ENCODE peak calls at places on chromosomes 7 and 10, in seven cellular contexts. U is ovary, N is spleen, I is heart left ventricle, G is IMR-90, Y is stomach, T is transverse colon. V is an unnamed sample.

GRCh38 chr7:29326872-29327271 is 132.3 kb downstream of the CHN2 start:
- DNase-seq in Y (no peak), U (no peak), T (no peak), I (no peak), N (no peak), G (no peak), V (no peak)

GRCh38 chr10:124912487-124912886 is 29.4 kb upstream of the ZRANB1 start:
- DNase-seq in I (no peak), G (peak; percentile 21), Y (no peak), T (no peak), U (no peak), N (no peak), V (no peak)

GRCh38 chr10:132538031-132538789 is 623 bp downstream of the INPP5A start:
- DNase-seq in I (no peak), Y (peak; percentile 26), U (peak; percentile 57), T (peak; percentile 24), N (peak; percentile 94), G (no peak), V (no peak)

GRCh38 chr7:118222591-118222990 is 1.9 kb upstream of the ANKRD7 start:
- DNase-seq in N (no peak), T (no peak), G (no peak), U (no peak), Y (no peak), I (no peak), V (no peak)

GRCh38 chr7:137970263-137970975 is 31.5 kb downstream of the CREB3L2 start:
- DNase-seq in Y (peak; percentile 63), G (peak; percentile 85), T (peak; percentile 49), I (peak; percentile 52), U (no peak), N (no peak), V (no peak)

GRCh38 chr7:76260171-76260703 is 42.2 kb upstream of the HSPB1 start:
- DNase-seq in U (no peak), I (no peak), G (no peak), Y (no peak), T (no peak), N (no peak), V (no peak)

GRCh38 chr10:42992957-42993390 is 83.9 kb upstream of the RET start:
- DNase-seq in U (no peak), T (no peak), N (peak; percentile 59), G (no peak), I (no peak), Y (no peak), V (no peak)

GRCh38 chr7:24572014-24572413 is 1.2 kb upstream of the PALS2 start:
- DNase-seq in I (no peak), U (no peak), N (no peak), T (no peak), G (no peak), Y (no peak), V (no peak)

GRCh38 chr10:47357131-47357582 is 9.0 kb downstream of the RBP3 start:
- DNase-seq in T (no peak), I (no peak), U (no peak), N (no peak), Y (no peak), G (no peak), V (no peak)

GRCh38 chr7:149865437-149865836 is 8.3 kb upstream of the ATP6V0E2 start:
- DNase-seq in Y (peak; percentile 36), N (peak; percentile 89), U (no peak), I (no peak), G (peak; percentile 6), T (peak; percentile 40), V (no peak)

GRCh38 chr10:93722550-93722949 is 20.2 kb upstream of the FRA10AC1 start:
- DNase-seq in G (no peak), Y (no peak), N (no peak), T (no peak), U (no peak), I (no peak), V (no peak)

DNA sequence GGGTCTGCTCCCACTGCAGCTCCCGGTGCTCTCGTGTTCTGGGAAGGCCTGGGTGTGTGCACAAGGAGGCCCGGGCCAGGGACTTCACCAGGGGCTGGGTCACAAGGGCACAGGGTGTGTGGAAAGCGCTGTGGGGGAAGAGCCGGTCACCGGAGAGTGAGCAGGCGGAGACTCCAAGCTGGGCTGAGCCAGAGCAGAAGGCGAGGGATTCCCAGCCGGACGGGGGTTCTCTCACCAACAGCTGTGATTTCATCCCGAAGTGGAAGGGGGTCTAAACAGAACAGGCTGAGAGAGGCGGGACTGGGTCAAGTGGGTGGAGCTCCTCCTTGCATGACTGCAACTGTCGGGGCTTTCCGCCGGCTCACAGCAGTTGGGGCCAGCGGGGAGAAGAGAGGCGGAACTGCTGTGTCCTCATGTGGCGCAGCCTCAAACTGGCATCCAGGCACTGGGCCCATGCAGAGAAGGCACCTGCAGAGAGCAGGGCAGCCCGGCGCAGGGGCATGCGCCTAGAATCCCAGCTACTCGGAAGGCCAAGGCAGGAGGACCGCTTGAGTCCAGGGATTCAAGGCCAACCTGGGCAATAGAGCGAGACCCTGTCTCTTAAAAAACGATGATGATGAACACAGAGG is 7.6 kb upstream of the ORAI2 start:
- DNase-seq in Y (peak; percentile 63), N (peak; percentile 98), T (peak; percentile 83), I (peak; percentile 51), U (no peak), G (no peak), V (peak; percentile 67)
- H3K4me3 ChIP-seq in Y (no peak overlapping the region), N (no peak overlapping the region), T (no peak overlapping the region), I (no peak overlapping the region), U (no peak overlapping the region), G (no peak overlapping the region), V (peak overlapping the region; percentile 38)

GRCh38 chr7:22442187-22442886 is 57.7 kb downstream of the STEAP1B start:
- DNase-seq in Y (no peak), G (no peak), I (no peak), N (no peak), U (no peak), T (no peak), V (no peak)

GRCh38 chr7:22445140-22445722 is 54.8 kb downstream of the STEAP1B start:
- DNase-seq in G (peak; percentile 8), U (peak; percentile 56), Y (peak; percentile 44), N (peak; percentile 91), T (peak; percentile 83), I (peak; percentile 83), V (peak; percentile 18)

GRCh38 chr7:22444181-22444966 is 55.6 kb downstream of the STEAP1B start:
- DNase-seq in U (peak; percentile 25), N (no peak), I (peak; percentile 47), Y (peak; percentile 43), T (peak; percentile 65), G (no peak), V (no peak)

GRCh38 chr7:22442887-22443369 is 57.1 kb downstream of the STEAP1B start:
- DNase-seq in G (no peak), T (no peak), I (no peak), Y (no peak), U (no peak), N (no peak), V (no peak)

DNA sequence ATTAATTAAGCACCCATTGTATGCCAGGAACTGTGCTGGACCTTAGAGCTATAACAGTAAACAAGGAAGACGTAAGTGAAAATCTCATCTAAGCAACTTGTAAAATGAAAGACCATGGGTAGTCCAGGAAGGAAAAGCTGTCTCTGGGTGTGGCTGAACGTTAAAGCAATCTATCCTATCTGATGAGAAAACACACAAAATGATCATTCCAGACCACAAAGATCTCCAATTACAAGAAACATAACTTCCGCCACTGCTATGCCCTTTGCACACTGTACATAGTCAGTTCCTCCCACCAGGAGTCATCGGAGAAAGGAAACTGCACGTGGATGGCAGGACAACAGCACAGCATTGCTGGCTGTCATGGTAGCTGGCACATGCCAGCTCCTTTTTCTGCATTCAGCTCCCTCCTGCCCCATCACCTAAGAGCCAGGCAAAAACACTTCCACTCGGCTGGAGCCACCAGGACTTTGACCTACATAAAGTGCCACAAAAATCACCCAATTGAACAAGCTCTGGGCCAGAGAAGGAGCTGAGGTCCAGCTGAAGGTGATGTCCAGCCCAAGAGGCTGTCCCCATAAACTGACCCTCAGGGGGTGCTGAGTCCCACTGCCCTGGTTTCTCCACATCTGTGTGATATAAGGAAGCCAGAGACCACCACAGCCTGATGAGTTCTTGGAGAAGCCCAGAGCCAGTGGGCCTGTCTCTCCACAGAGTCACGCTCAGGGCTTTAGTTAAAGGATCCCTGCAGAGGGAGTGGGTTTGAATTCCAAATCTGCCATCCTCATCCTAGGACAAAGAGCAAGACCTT is 56.4 kb downstream of the STEAP1B start:
- DNase-seq in N (no peak), I (no peak), G (peak; percentile 35), Y (no peak), U (no peak), T (peak; percentile 48), V (no peak)
- TF ChIP-seq POLR2A in N (no peak), I (no peak), G (no peak), Y (no peak), U (no peak), T (no peak), V (no peak)

GRCh38 chr10:18400911-18401260 is 250.5 kb downstream of the NSUN6 start:
- DNase-seq in N (no peak), U (no peak), G (no peak), T (peak; percentile 30), I (no peak), Y (no peak), V (no peak)
- H3K4me3 ChIP-seq in N (no peak overlapping the region), U (peak overlapping the region; percentile 16), G (peak overlapping the region; percentile 23), T (peak overlapping the region; percentile 37), I (peak overlapping the region; percentile 21), Y (peak overlapping the region; percentile 4), V (no peak overlapping the region)

GRCh38 chr10:5981529-5981928 is 4.2 kb upstream of the IL15RA start:
- DNase-seq in N (no peak), Y (no peak), T (no peak), I (no peak), U (no peak), G (no peak), V (no peak)

GRCh38 chr10:5976689-5977470 is 463 bp downstream of the IL15RA start:
- DNase-seq in I (peak; percentile 52), G (peak; percentile 47), Y (peak; percentile 52), T (peak; percentile 70), U (peak; percentile 46), N (peak; percentile 89), V (no peak)

GRCh38 chr10:5973069-5973468 is 4.3 kb downstream of the IL15RA start:
- DNase-seq in U (no peak), G (no peak), Y (peak; percentile 22), I (no peak), T (no peak), N (no peak), V (no peak)

GRCh38 chr10:5975641-5976473 is 1.5 kb downstream of the IL15RA start:
- DNase-seq in I (no peak), U (peak; percentile 45), Y (peak; percentile 49), G (peak; percentile 38), T (peak; percentile 66), N (no peak), V (no peak)

DNA sequence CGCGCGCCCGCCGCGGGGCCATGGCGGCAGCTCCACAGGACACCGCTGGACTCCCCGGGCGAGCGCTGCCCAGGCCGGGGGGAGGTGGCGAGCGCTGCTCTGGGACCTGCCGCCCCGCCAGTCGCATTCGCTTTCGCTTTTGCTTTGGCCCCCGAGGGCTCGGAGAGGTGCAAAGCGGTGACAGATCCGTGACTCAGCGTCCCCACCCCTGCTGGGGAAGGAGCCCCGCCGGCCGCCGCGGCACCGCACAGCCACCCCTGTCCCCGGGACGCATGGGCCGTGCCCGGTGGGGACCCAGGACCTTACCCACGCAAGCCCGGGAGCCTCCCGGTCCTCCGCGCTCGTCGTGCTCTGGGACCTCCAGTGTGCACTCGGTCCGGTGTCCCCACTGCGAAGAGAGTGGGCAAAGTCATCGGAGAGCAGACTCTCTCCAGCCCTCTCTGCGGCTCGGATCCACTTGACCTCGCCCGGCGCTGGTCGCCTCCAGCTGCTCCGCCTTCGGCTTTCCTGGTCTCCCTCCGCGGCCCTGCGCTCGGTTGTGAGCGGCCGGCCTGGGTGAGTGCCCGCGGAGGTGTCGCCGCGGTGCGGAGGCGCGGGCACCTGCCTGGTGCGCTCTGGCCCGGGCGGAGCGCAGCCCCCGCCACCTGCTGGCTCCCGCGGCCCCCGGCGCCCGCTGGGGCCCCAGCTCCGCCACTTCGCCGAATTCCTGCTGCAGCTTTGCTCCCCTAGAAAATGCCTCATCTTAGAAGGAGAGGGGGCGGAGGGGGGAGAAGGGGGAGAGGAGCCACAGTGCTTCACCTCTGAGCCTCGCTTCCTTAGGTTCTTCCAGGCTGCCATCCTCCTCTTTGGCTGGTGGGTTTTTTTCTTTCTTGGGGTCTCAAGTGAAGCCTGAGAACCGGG is at the start of gene IL15RA:
- DNase-seq in U (peak; percentile 70), I (peak; percentile 80), G (peak; percentile 72), T (peak; percentile 90), N (peak; percentile 97), Y (peak; percentile 90), V (no peak)
- TF ChIP-seq POLR2A in U (no peak), I (peak; percentile 59), G (no peak), T (peak; percentile 71), N (no peak), Y (no peak), V (peak; percentile 68)

V was measured in esophagus squamous epithelium.